ENCODE peak calls at places on chromosome 1, in four cellular contexts. S, J, N and G are unnamed samples.

GRCh38 chr1:37828410-37829074 is 20.5 kb upstream of the YRDC start:
- DNase-seq in S (no peak), J (no peak), N (no peak), G (no peak)

GRCh38 chr1:47675721-47676120 is 237.9 kb downstream of the FOXD2 start:
- DNase-seq in S (no peak), J (no peak), N (no peak), G (no peak)

GRCh38 chr1:9494936-9495758 is 44.1 kb upstream of the SLC25A33 start:
- DNase-seq in S (peak), J (no peak), N (peak), G (peak)

GRCh38 chr1:243884603-243885002 is 34.6 kb upstream of the AKT3 start:
- DNase-seq in S (no peak), J (no peak), N (no peak), G (no peak)

GRCh38 chr1:201884472-201884871 is 4.2 kb upstream of the SHISA4 start:
- DNase-seq in S (no peak), J (no peak), N (no peak), G (no peak)

GRCh38 chr1:203744008-203744972 is 20.7 kb upstream of the LAX1 start:
- DNase-seq in S (peak), J (peak), N (no peak), G (no peak)

GRCh38 chr1:202274611-202275010 is 67.1 kb downstream of the UBE2T start:
- DNase-seq in S (no peak), J (no peak), N (no peak), G (peak)

GRCh38 chr1:234726359-234726836 is 116.4 kb upstream of the IRF2BP2 start:
- DNase-seq in S (no peak), J (no peak), N (no peak), G (no peak)

GRCh38 chr1:91803847-91804545 is 82.0 kb downstream of the TGFBR3 start:
- DNase-seq in S (peak), J (no peak), N (no peak), G (peak)

GRCh38 chr1:86516366-86516765 is 30.5 kb upstream of the CLCA4 start:
- DNase-seq in S (no peak), J (no peak), N (no peak), G (no peak)

GRCh38 chr1:193674292-193674944 is 488.0 kb upstream of the B3GALT2 start:
- DNase-seq in S (no peak), J (no peak), N (no peak), G (no peak)

GRCh38 chr1:6477039-6477820 is 11.3 kb upstream of the TNFRSF25 start:
- DNase-seq in S (no peak), J (no peak), N (peak), G (no peak)

GRCh38 chr1:245345191-245345884 is 190.6 kb downstream of the KIF26B start:
- DNase-seq in S (no peak), J (no peak), N (no peak), G (no peak)

GRCh38 chr1:16521288-16521583 is 7.2 kb upstream of the RNU1-1 start:
- DNase-seq in S (no peak), J (no peak), N (no peak), G (no peak)